ENCODE peak calls at places on chromosome 13, in seven cellular contexts. One of them, this sample, is unnamed. For H3K4me1, the result is how much of the 10 kb centered on the place peaks cover.

GRCh38 chr13:108033800-108034707 is 181.3 kb downstream of the LIG4 start:
- DNase-seq in fibroblast of lung: peak
- DNase-seq in naive thymus-derived CD4-positive, alpha-beta T cell: no peak
- DNase-seq in CD8-positive, alpha-beta T cell: no peak
- DNase-seq in aorta: no peak
- DNase-seq in pancreas: no peak
- DNase-seq in breast epithelium: no peak
- DNase-seq in this sample: no peak

GRCh38 chr13:49053899-49054298 is 78.2 kb downstream of the FNDC3A start:
- DNase-seq in pancreas: no peak
- DNase-seq in CD8-positive, alpha-beta T cell: no peak
- DNase-seq in aorta: no peak
- DNase-seq in fibroblast of lung: no peak
- DNase-seq in breast epithelium: no peak
- DNase-seq in naive thymus-derived CD4-positive, alpha-beta T cell: no peak
- DNase-seq in this sample: no peak

GRCh38 chr13:30692108-30692507 is 43.2 kb upstream of the ALOX5AP start:
- DNase-seq in CD8-positive, alpha-beta T cell: no peak
- DNase-seq in fibroblast of lung: no peak
- DNase-seq in naive thymus-derived CD4-positive, alpha-beta T cell: no peak
- DNase-seq in breast epithelium: no peak
- DNase-seq in aorta: no peak
- DNase-seq in pancreas: no peak
- DNase-seq in this sample: no peak

GRCh38 chr13:86892330-86892729 is 778.8 kb upstream of the SLITRK5 start:
- DNase-seq in breast epithelium: no peak
- DNase-seq in CD8-positive, alpha-beta T cell: no peak
- DNase-seq in pancreas: no peak
- DNase-seq in fibroblast of lung: no peak
- DNase-seq in naive thymus-derived CD4-positive, alpha-beta T cell: no peak
- DNase-seq in aorta: no peak
- DNase-seq in this sample: no peak

GRCh38 chr13:27425151-27425917 is 915 bp downstream of the GTF3A start:
- DNase-seq in breast epithelium: no peak
- DNase-seq in fibroblast of lung: no peak
- DNase-seq in CD8-positive, alpha-beta T cell: no peak
- DNase-seq in naive thymus-derived CD4-positive, alpha-beta T cell: no peak
- DNase-seq in aorta: no peak
- DNase-seq in pancreas: no peak
- DNase-seq in this sample: peak

GRCh38 chr13:26469602-26470001 is 87.9 kb upstream of the WASF3 start:
- DNase-seq in pancreas: no peak
- DNase-seq in CD8-positive, alpha-beta T cell: no peak
- DNase-seq in aorta: no peak
- DNase-seq in breast epithelium: no peak
- DNase-seq in naive thymus-derived CD4-positive, alpha-beta T cell: no peak
- DNase-seq in fibroblast of lung: no peak
- DNase-seq in this sample: no peak

GRCh38 chr13:45063261-45063870 is 56.9 kb upstream of the GTF2F2 start:
- DNase-seq in CD8-positive, alpha-beta T cell: no peak
- DNase-seq in fibroblast of lung: peak
- DNase-seq in aorta: no peak
- DNase-seq in breast epithelium: no peak
- DNase-seq in pancreas: no peak
- DNase-seq in naive thymus-derived CD4-positive, alpha-beta T cell: no peak
- DNase-seq in this sample: no peak

GRCh38 chr13:27808866-27809546 is 16.7 kb downstream of the GSX1 start:
- DNase-seq in fibroblast of lung: no peak
- DNase-seq in pancreas: no peak
- DNase-seq in breast epithelium: no peak
- DNase-seq in naive thymus-derived CD4-positive, alpha-beta T cell: no peak
- DNase-seq in CD8-positive, alpha-beta T cell: no peak
- DNase-seq in aorta: no peak
- DNase-seq in this sample: no peak

GRCh38 chr13:22050951-22051563 is 380.2 kb downstream of the FGF9 start:
- DNase-seq in breast epithelium: no peak
- DNase-seq in aorta: no peak
- DNase-seq in naive thymus-derived CD4-positive, alpha-beta T cell: no peak
- DNase-seq in fibroblast of lung: no peak
- DNase-seq in CD8-positive, alpha-beta T cell: no peak
- DNase-seq in pancreas: no peak
- DNase-seq in this sample: peak

GRCh38 chr13:90420683-90421082 is 926.8 kb upstream of the MIR17HG start:
- DNase-seq in pancreas: no peak
- DNase-seq in CD8-positive, alpha-beta T cell: no peak
- DNase-seq in fibroblast of lung: peak
- DNase-seq in naive thymus-derived CD4-positive, alpha-beta T cell: no peak
- DNase-seq in breast epithelium: no peak
- DNase-seq in aorta: no peak
- DNase-seq in this sample: no peak

GRCh38 chr13:49877629-49878218 is 58.4 kb downstream of the SPRYD7 start:
- DNase-seq in aorta: no peak
- DNase-seq in naive thymus-derived CD4-positive, alpha-beta T cell: no peak
- DNase-seq in breast epithelium: no peak
- DNase-seq in pancreas: no peak
- DNase-seq in CD8-positive, alpha-beta T cell: no peak
- DNase-seq in fibroblast of lung: peak
- DNase-seq in this sample: no peak

GRCh38 chr13:97057196-97057595 is 62.9 kb upstream of the OXGR1 start:
- DNase-seq in CD8-positive, alpha-beta T cell: no peak
- DNase-seq in breast epithelium: no peak
- DNase-seq in naive thymus-derived CD4-positive, alpha-beta T cell: no peak
- DNase-seq in fibroblast of lung: no peak
- DNase-seq in pancreas: no peak
- DNase-seq in aorta: no peak
- DNase-seq in this sample: no peak

GRCh38 chr13:53159439-53159838 is 130.8 kb downstream of the OLFM4 start:
- DNase-seq in CD8-positive, alpha-beta T cell: no peak
- DNase-seq in fibroblast of lung: no peak
- DNase-seq in pancreas: no peak
- DNase-seq in breast epithelium: no peak
- DNase-seq in naive thymus-derived CD4-positive, alpha-beta T cell: no peak
- DNase-seq in aorta: no peak
- DNase-seq in this sample: no peak

GRCh38 chr13:94886191-94886590 is 173.8 kb upstream of the SOX21 start:
- DNase-seq in pancreas: no peak
- DNase-seq in CD8-positive, alpha-beta T cell: no peak
- DNase-seq in breast epithelium: no peak
- DNase-seq in naive thymus-derived CD4-positive, alpha-beta T cell: no peak
- DNase-seq in fibroblast of lung: no peak
- DNase-seq in aorta: no peak
- DNase-seq in this sample: no peak

GRCh38 chr13:108214511-108215383 is 589 bp downstream of the LIG4 start:
- DNase-seq in fibroblast of lung: no peak
- DNase-seq in breast epithelium: no peak
- DNase-seq in CD8-positive, alpha-beta T cell: peak
- DNase-seq in pancreas: no peak
- DNase-seq in aorta: peak
- DNase-seq in naive thymus-derived CD4-positive, alpha-beta T cell: no peak
- DNase-seq in this sample: no peak

GRCh38 chr13:26771796-26772195 is 11.2 kb upstream of the GPR12 start:
- DNase-seq in breast epithelium: no peak
- DNase-seq in fibroblast of lung: no peak
- DNase-seq in aorta: no peak
- DNase-seq in naive thymus-derived CD4-positive, alpha-beta T cell: no peak
- DNase-seq in CD8-positive, alpha-beta T cell: no peak
- DNase-seq in pancreas: no peak
- DNase-seq in this sample: no peak

GRCh38 chr13:113178070-113178895 is 19.8 kb downstream of the PROZ start:
- DNase-seq in aorta: no peak
- DNase-seq in breast epithelium: no peak
- DNase-seq in pancreas: no peak
- DNase-seq in fibroblast of lung: peak
- DNase-seq in CD8-positive, alpha-beta T cell: no peak
- DNase-seq in naive thymus-derived CD4-positive, alpha-beta T cell: no peak
- DNase-seq in this sample: no peak

GRCh38 chr13:77563110-77563509 is 27.6 kb downstream of the SCEL start:
- DNase-seq in breast epithelium: no peak
- DNase-seq in aorta: no peak
- DNase-seq in fibroblast of lung: peak
- DNase-seq in naive thymus-derived CD4-positive, alpha-beta T cell: no peak
- DNase-seq in pancreas: no peak
- DNase-seq in CD8-positive, alpha-beta T cell: no peak
- DNase-seq in this sample: no peak

GRCh38 chr13:21012211-21012610 is 49.2 kb downstream of the LATS2 start:
- DNase-seq in fibroblast of lung: peak
- DNase-seq in pancreas: no peak
- DNase-seq in aorta: no peak
- DNase-seq in naive thymus-derived CD4-positive, alpha-beta T cell: no peak
- DNase-seq in CD8-positive, alpha-beta T cell: no peak
- DNase-seq in breast epithelium: no peak
- DNase-seq in this sample: no peak

GRCh38 chr13:73809561-73809960 is 324.6 kb downstream of the KLF12 start:
- DNase-seq in naive thymus-derived CD4-positive, alpha-beta T cell: no peak
- DNase-seq in CD8-positive, alpha-beta T cell: no peak
- DNase-seq in fibroblast of lung: peak
- DNase-seq in breast epithelium: no peak
- DNase-seq in aorta: no peak
- DNase-seq in pancreas: no peak
- DNase-seq in this sample: no peak

GRCh38 chr13:52137489-52137888 is 8.6 kb upstream of the NEK5 start:
- DNase-seq in fibroblast of lung: no peak
- DNase-seq in CD8-positive, alpha-beta T cell: no peak
- DNase-seq in aorta: no peak
- DNase-seq in breast epithelium: no peak
- DNase-seq in naive thymus-derived CD4-positive, alpha-beta T cell: no peak
- DNase-seq in pancreas: no peak
- DNase-seq in this sample: no peak

GRCh38 chr13:85194482-85194881 is 604.7 kb downstream of the SLITRK6 start:
- DNase-seq in naive thymus-derived CD4-positive, alpha-beta T cell: no peak
- DNase-seq in breast epithelium: no peak
- DNase-seq in CD8-positive, alpha-beta T cell: no peak
- DNase-seq in aorta: no peak
- DNase-seq in pancreas: no peak
- DNase-seq in fibroblast of lung: no peak
- DNase-seq in this sample: no peak

GRCh38 chr13:28100149-28101121 is at the start of gene FLT3:
- DNase-seq in aorta: no peak
- DNase-seq in pancreas: peak
- DNase-seq in naive thymus-derived CD4-positive, alpha-beta T cell: no peak
- DNase-seq in CD8-positive, alpha-beta T cell: peak
- DNase-seq in breast epithelium: no peak
- DNase-seq in fibroblast of lung: peak
- DNase-seq in this sample: peak

GRCh38 chr13:105825071-105825470 is 710.4 kb downstream of the EFNB2 start:
- DNase-seq in pancreas: no peak
- DNase-seq in aorta: no peak
- DNase-seq in naive thymus-derived CD4-positive, alpha-beta T cell: no peak
- DNase-seq in fibroblast of lung: no peak
- DNase-seq in breast epithelium: no peak
- DNase-seq in CD8-positive, alpha-beta T cell: no peak
- DNase-seq in this sample: no peak

GRCh38 chr13:94967183-94968039 is 255.1 kb upstream of the SOX21 start:
- DNase-seq in naive thymus-derived CD4-positive, alpha-beta T cell: no peak
- DNase-seq in pancreas: peak
- DNase-seq in CD8-positive, alpha-beta T cell: no peak
- DNase-seq in fibroblast of lung: peak
- DNase-seq in breast epithelium: no peak
- DNase-seq in aorta: no peak
- DNase-seq in this sample: peak

GRCh38 chr13:31929031-31929770 is 102.4 kb upstream of the FRY start:
- DNase-seq in naive thymus-derived CD4-positive, alpha-beta T cell: no peak
- DNase-seq in pancreas: no peak
- DNase-seq in breast epithelium: no peak
- DNase-seq in CD8-positive, alpha-beta T cell: no peak
- DNase-seq in fibroblast of lung: no peak
- DNase-seq in aorta: no peak
- DNase-seq in this sample: no peak

GRCh38 chr13:90238433-90238832 is 1109.1 kb upstream of the MIR17HG start:
- DNase-seq in breast epithelium: no peak
- DNase-seq in aorta: no peak
- DNase-seq in naive thymus-derived CD4-positive, alpha-beta T cell: no peak
- DNase-seq in pancreas: no peak
- DNase-seq in CD8-positive, alpha-beta T cell: no peak
- DNase-seq in fibroblast of lung: peak
- DNase-seq in this sample: no peak

GRCh38 chr13:30870049-30870884 is 35.8 kb upstream of the MEDAG start:
- DNase-seq in aorta: peak
- DNase-seq in breast epithelium: no peak
- DNase-seq in fibroblast of lung: peak
- DNase-seq in naive thymus-derived CD4-positive, alpha-beta T cell: no peak
- DNase-seq in pancreas: no peak
- DNase-seq in CD8-positive, alpha-beta T cell: no peak
- DNase-seq in this sample: peak

GRCh38 chr13:97512732-97513131 is 78.8 kb downstream of the RAP2A start:
- DNase-seq in fibroblast of lung: no peak
- DNase-seq in breast epithelium: no peak
- DNase-seq in CD8-positive, alpha-beta T cell: no peak
- DNase-seq in pancreas: no peak
- DNase-seq in naive thymus-derived CD4-positive, alpha-beta T cell: no peak
- DNase-seq in aorta: no peak
- DNase-seq in this sample: no peak

GRCh38 chr13:114088234-114088633 is 44.2 kb downstream of the RASA3 start:
- DNase-seq in CD8-positive, alpha-beta T cell: no peak
- DNase-seq in pancreas: no peak
- DNase-seq in fibroblast of lung: no peak
- DNase-seq in naive thymus-derived CD4-positive, alpha-beta T cell: no peak
- DNase-seq in breast epithelium: peak
- DNase-seq in aorta: no peak
- DNase-seq in this sample: no peak

GRCh38 chr13:112057434-112057735 is 9.6 kb upstream of the SOX1 start:
- DNase-seq in aorta: no peak
- DNase-seq in pancreas: no peak
- DNase-seq in CD8-positive, alpha-beta T cell: no peak
- DNase-seq in breast epithelium: no peak
- DNase-seq in naive thymus-derived CD4-positive, alpha-beta T cell: no peak
- DNase-seq in fibroblast of lung: no peak
- DNase-seq in this sample: no peak
- H3K4me1 ChIP-seq in aorta: under half
- H3K4me1 ChIP-seq in pancreas: under half
- H3K4me1 ChIP-seq in CD8-positive, alpha-beta T cell: under half
- H3K4me1 ChIP-seq in breast epithelium: under half
- H3K4me1 ChIP-seq in naive thymus-derived CD4-positive, alpha-beta T cell: under half
- H3K4me1 ChIP-seq in fibroblast of lung: under half
- H3K4me1 ChIP-seq in this sample: under half

GRCh38 chr13:111327701-111328100 is 7.3 kb downstream of the TEX29 start:
- DNase-seq in aorta: no peak
- DNase-seq in pancreas: no peak
- DNase-seq in CD8-positive, alpha-beta T cell: no peak
- DNase-seq in naive thymus-derived CD4-positive, alpha-beta T cell: no peak
- DNase-seq in breast epithelium: no peak
- DNase-seq in fibroblast of lung: no peak
- DNase-seq in this sample: no peak
- H3K4me1 ChIP-seq in aorta: under half
- H3K4me1 ChIP-seq in pancreas: under half
- H3K4me1 ChIP-seq in CD8-positive, alpha-beta T cell: under half
- H3K4me1 ChIP-seq in naive thymus-derived CD4-positive, alpha-beta T cell: under half
- H3K4me1 ChIP-seq in breast epithelium: under half
- H3K4me1 ChIP-seq in fibroblast of lung: under half
- H3K4me1 ChIP-seq in this sample: under half

GRCh38 chr13:39468306-39468705 is 134.7 kb downstream of the LHFPL6 start:
- DNase-seq in naive thymus-derived CD4-positive, alpha-beta T cell: no peak
- DNase-seq in aorta: no peak
- DNase-seq in fibroblast of lung: no peak
- DNase-seq in pancreas: no peak
- DNase-seq in CD8-positive, alpha-beta T cell: no peak
- DNase-seq in breast epithelium: no peak
- DNase-seq in this sample: no peak
- H3K4me1 ChIP-seq in naive thymus-derived CD4-positive, alpha-beta T cell: under half
- H3K4me1 ChIP-seq in aorta: under half
- H3K4me1 ChIP-seq in fibroblast of lung: under half
- H3K4me1 ChIP-seq in pancreas: under half
- H3K4me1 ChIP-seq in CD8-positive, alpha-beta T cell: under half
- H3K4me1 ChIP-seq in breast epithelium: under half
- H3K4me1 ChIP-seq in this sample: under half

GRCh38 chr13:36918246-36919060 is 1.6 kb downstream of the SMAD9 start:
- DNase-seq in fibroblast of lung: peak
- DNase-seq in CD8-positive, alpha-beta T cell: no peak
- DNase-seq in naive thymus-derived CD4-positive, alpha-beta T cell: no peak
- DNase-seq in pancreas: no peak
- DNase-seq in breast epithelium: no peak
- DNase-seq in aorta: no peak
- DNase-seq in this sample: no peak
- H3K4me1 ChIP-seq in fibroblast of lung: under half
- H3K4me1 ChIP-seq in CD8-positive, alpha-beta T cell: under half
- H3K4me1 ChIP-seq in naive thymus-derived CD4-positive, alpha-beta T cell: under half
- H3K4me1 ChIP-seq in pancreas: under half
- H3K4me1 ChIP-seq in breast epithelium: under half
- H3K4me1 ChIP-seq in aorta: under half
- H3K4me1 ChIP-seq in this sample: under half